ENCODE peak calls at places on chromosome X, in four cellular contexts. U is SW480; E is CD8-positive, alpha-beta T cell; D is AG20443. X is an unnamed sample.

GRCh38 chrX:56766554-56767412 is 37.7 kb downstream of the NBDY start:
- DNase-seq in U (no peak), E (no peak), D (peak), X (peak)

GRCh38 chrX:31423575-31424284 is 351.9 kb upstream of the FTHL17 start:
- DNase-seq in U (peak), E (no peak), D (peak), X (no peak)

GRCh38 chrX:65706041-65706828 is 38.8 kb downstream of the MSN start:
- DNase-seq in U (peak), E (peak), D (peak), X (no peak)

GRCh38 chrX:65581661-65582339 is 47.2 kb upstream of the LAS1L start:
- DNase-seq in U (peak), E (peak), D (peak), X (peak)

GRCh38 chrX:1239681-1240142 is 27.3 kb upstream of the CRLF2 start:
- DNase-seq in U (no peak), E (no peak), D (no peak), X (peak)

GRCh38 chrX:8242431-8242830 is 71.4 kb upstream of the VCX2 start:
- DNase-seq in U (no peak), E (no peak), D (no peak), X (no peak)

GRCh38 chrX:24475480-24475879 is 10.4 kb downstream of the PDK3 start:
- DNase-seq in U (no peak), E (no peak), D (no peak), X (no peak)

GRCh38 chrX:47751670-47752069 is 85.0 kb upstream of the ZNF81 start:
- DNase-seq in U (peak), E (peak), D (peak), X (no peak)

GRCh38 chrX:49204709-49205108 is 4.7 kb upstream of the SYP start:
- DNase-seq in U (no peak), E (no peak), D (no peak), X (no peak)

GRCh38 chrX:129777218-129777768 is 2.5 kb upstream of the SASH3 start:
- DNase-seq in U (peak), E (peak), D (no peak), X (peak)

GRCh38 chrX:85031505-85031904 is 27.8 kb downstream of the APOOL start:
- DNase-seq in U (no peak), E (no peak), D (no peak), X (no peak)

GRCh38 chrX:45479196-45479834 is 278.6 kb upstream of the DIPK2B start:
- DNase-seq in U (peak), E (no peak), D (peak), X (no peak)

GRCh38 chrX:115018944-115019343 is 1.5 kb upstream of the IL13RA2 start:
- DNase-seq in U (no peak), E (no peak), D (peak), X (no peak)

GRCh38 chrX:96433409-96434122 is 251.1 kb upstream of the DIAPH2 start:
- DNase-seq in U (no peak), E (no peak), D (no peak), X (no peak)

GRCh38 chrX:140712413-140713173 is 3.0 kb downstream of the LINC00632 start:
- DNase-seq in U (peak), E (peak), D (peak), X (peak)

GRCh38 chrX:104435249-104435648 is 130.8 kb upstream of the IL1RAPL2 start:
- DNase-seq in U (no peak), E (no peak), D (no peak), X (no peak)

GRCh38 chrX:142096263-142096662 is 108.8 kb downstream of the MAGEC2 start:
- DNase-seq in U (no peak), E (no peak), D (no peak), X (no peak)

GRCh38 chrX:727738-728621 is 97.4 kb downstream of the SHOX start:
- DNase-seq in U (no peak), E (no peak), D (no peak), X (no peak)